ENCODE peak calls at places on chromosomes 2 and 18, in ten cellular contexts. One of them, this sample, is unnamed.

GRCh38 chr2:157874997-157875719 is 972 bp downstream of the ACVR1 start:
- DNase-seq in kidney tubule cell: peak
- DNase-seq in effector CD4-positive, alpha-beta T cell: no peak
- DNase-seq in T follicular helper cell: no peak
- DNase-seq in NCI-H1694 treated with DMSO at 0.1 percent for 48 hours: no peak
- DNase-seq in epithelial cell of esophagus: peak
- DNase-seq in BJ: peak
- DNase-seq in HepG2: no peak
- DNase-seq in T-cell: no peak
- DNase-seq in G401: peak
- DNase-seq in this sample: peak

GRCh38 chr2:149872041-149872440 is 284.5 kb upstream of the MMADHC start:
- DNase-seq in NCI-H1694 treated with DMSO at 0.1 percent for 48 hours: no peak
- DNase-seq in epithelial cell of esophagus: no peak
- DNase-seq in kidney tubule cell: no peak
- DNase-seq in HepG2: no peak
- DNase-seq in BJ: no peak
- DNase-seq in effector CD4-positive, alpha-beta T cell: no peak
- DNase-seq in T follicular helper cell: no peak
- DNase-seq in T-cell: no peak
- DNase-seq in G401: no peak
- DNase-seq in this sample: no peak

GRCh38 chr18:48993586-48993985 is 42.8 kb upstream of the SMAD7 start:
- DNase-seq in G401: no peak
- DNase-seq in epithelial cell of esophagus: peak
- DNase-seq in T-cell: no peak
- DNase-seq in kidney tubule cell: peak
- DNase-seq in T follicular helper cell: no peak
- DNase-seq in BJ: no peak
- DNase-seq in effector CD4-positive, alpha-beta T cell: no peak
- DNase-seq in HepG2: no peak
- DNase-seq in NCI-H1694 treated with DMSO at 0.1 percent for 48 hours: no peak
- DNase-seq in this sample: no peak

GRCh38 chr2:30072250-30072842 is 74.5 kb upstream of the YPEL5 start:
- DNase-seq in BJ: peak
- DNase-seq in epithelial cell of esophagus: peak
- DNase-seq in effector CD4-positive, alpha-beta T cell: peak
- DNase-seq in G401: peak
- DNase-seq in T-cell: peak
- DNase-seq in kidney tubule cell: peak
- DNase-seq in NCI-H1694 treated with DMSO at 0.1 percent for 48 hours: peak
- DNase-seq in T follicular helper cell: peak
- DNase-seq in HepG2: peak
- DNase-seq in this sample: peak

GRCh38 chr2:91442246-91442905 is 2750.9 kb downstream of the RPIA start:
- DNase-seq in G401: no peak
- DNase-seq in kidney tubule cell: no peak
- DNase-seq in T-cell: no peak
- DNase-seq in HepG2: no peak
- DNase-seq in epithelial cell of esophagus: no peak
- DNase-seq in BJ: no peak
- DNase-seq in effector CD4-positive, alpha-beta T cell: peak
- DNase-seq in T follicular helper cell: no peak
- DNase-seq in NCI-H1694 treated with DMSO at 0.1 percent for 48 hours: no peak
- DNase-seq in this sample: no peak

GRCh38 chr2:237277151-237277550 is 136.8 kb downstream of the COL6A3 start:
- DNase-seq in epithelial cell of esophagus: no peak
- DNase-seq in NCI-H1694 treated with DMSO at 0.1 percent for 48 hours: no peak
- DNase-seq in effector CD4-positive, alpha-beta T cell: no peak
- DNase-seq in G401: no peak
- DNase-seq in HepG2: no peak
- DNase-seq in T follicular helper cell: no peak
- DNase-seq in BJ: no peak
- DNase-seq in kidney tubule cell: no peak
- DNase-seq in T-cell: no peak
- DNase-seq in this sample: no peak

GRCh38 chr2:196205891-196206408 is 34.6 kb upstream of the STK17B start:
- DNase-seq in T follicular helper cell: no peak
- DNase-seq in G401: no peak
- DNase-seq in BJ: peak
- DNase-seq in effector CD4-positive, alpha-beta T cell: no peak
- DNase-seq in T-cell: no peak
- DNase-seq in NCI-H1694 treated with DMSO at 0.1 percent for 48 hours: no peak
- DNase-seq in epithelial cell of esophagus: peak
- DNase-seq in kidney tubule cell: no peak
- DNase-seq in HepG2: no peak
- DNase-seq in this sample: no peak

GRCh38 chr18:57803119-57803969 is at the start of gene ATP8B1:
- DNase-seq in kidney tubule cell: peak
- DNase-seq in G401: no peak
- DNase-seq in effector CD4-positive, alpha-beta T cell: no peak
- DNase-seq in HepG2: no peak
- DNase-seq in BJ: no peak
- DNase-seq in NCI-H1694 treated with DMSO at 0.1 percent for 48 hours: no peak
- DNase-seq in epithelial cell of esophagus: peak
- DNase-seq in T follicular helper cell: no peak
- DNase-seq in T-cell: no peak
- DNase-seq in this sample: peak

GRCh38 chr18:12038082-12038660 is 55.5 kb upstream of the ANKRD62 start:
- DNase-seq in epithelial cell of esophagus: peak
- DNase-seq in kidney tubule cell: no peak
- DNase-seq in effector CD4-positive, alpha-beta T cell: no peak
- DNase-seq in T-cell: no peak
- DNase-seq in BJ: no peak
- DNase-seq in HepG2: no peak
- DNase-seq in G401: no peak
- DNase-seq in NCI-H1694 treated with DMSO at 0.1 percent for 48 hours: no peak
- DNase-seq in T follicular helper cell: no peak
- DNase-seq in this sample: peak

GRCh38 chr2:38835015-38835601 is 40.6 kb downstream of the DHX57 start:
- DNase-seq in T follicular helper cell: no peak
- DNase-seq in T-cell: no peak
- DNase-seq in HepG2: peak
- DNase-seq in kidney tubule cell: peak
- DNase-seq in effector CD4-positive, alpha-beta T cell: no peak
- DNase-seq in epithelial cell of esophagus: peak
- DNase-seq in NCI-H1694 treated with DMSO at 0.1 percent for 48 hours: peak
- DNase-seq in G401: peak
- DNase-seq in BJ: no peak
- DNase-seq in this sample: no peak

GRCh38 chr2:177078416-177078815 is 134.2 kb upstream of the HNRNPA3 start:
- DNase-seq in BJ: no peak
- DNase-seq in effector CD4-positive, alpha-beta T cell: no peak
- DNase-seq in NCI-H1694 treated with DMSO at 0.1 percent for 48 hours: no peak
- DNase-seq in G401: peak
- DNase-seq in T-cell: no peak
- DNase-seq in HepG2: no peak
- DNase-seq in T follicular helper cell: no peak
- DNase-seq in epithelial cell of esophagus: peak
- DNase-seq in kidney tubule cell: no peak
- DNase-seq in this sample: no peak

GRCh38 chr2:64324746-64325410 is 129.1 kb upstream of the LGALSL start:
- DNase-seq in kidney tubule cell: no peak
- DNase-seq in G401: no peak
- DNase-seq in BJ: no peak
- DNase-seq in epithelial cell of esophagus: no peak
- DNase-seq in T follicular helper cell: no peak
- DNase-seq in T-cell: no peak
- DNase-seq in HepG2: no peak
- DNase-seq in effector CD4-positive, alpha-beta T cell: no peak
- DNase-seq in NCI-H1694 treated with DMSO at 0.1 percent for 48 hours: no peak
- DNase-seq in this sample: no peak

GRCh38 chr2:106565599-106565998 is 78.4 kb downstream of the CD8B2 start:
- DNase-seq in T-cell: no peak
- DNase-seq in T follicular helper cell: no peak
- DNase-seq in HepG2: no peak
- DNase-seq in effector CD4-positive, alpha-beta T cell: no peak
- DNase-seq in BJ: no peak
- DNase-seq in G401: no peak
- DNase-seq in epithelial cell of esophagus: peak
- DNase-seq in kidney tubule cell: no peak
- DNase-seq in NCI-H1694 treated with DMSO at 0.1 percent for 48 hours: no peak
- DNase-seq in this sample: no peak

GRCh38 chr18:394276-394996 is 106.1 kb downstream of the COLEC12 start:
- DNase-seq in HepG2: no peak
- DNase-seq in kidney tubule cell: no peak
- DNase-seq in T follicular helper cell: no peak
- DNase-seq in epithelial cell of esophagus: no peak
- DNase-seq in NCI-H1694 treated with DMSO at 0.1 percent for 48 hours: no peak
- DNase-seq in effector CD4-positive, alpha-beta T cell: no peak
- DNase-seq in T-cell: no peak
- DNase-seq in G401: no peak
- DNase-seq in BJ: no peak
- DNase-seq in this sample: no peak

GRCh38 chr2:182064024-182064880 is 78.6 kb downstream of the PPP1R1C start:
- DNase-seq in BJ: no peak
- DNase-seq in effector CD4-positive, alpha-beta T cell: no peak
- DNase-seq in NCI-H1694 treated with DMSO at 0.1 percent for 48 hours: no peak
- DNase-seq in G401: peak
- DNase-seq in kidney tubule cell: no peak
- DNase-seq in T follicular helper cell: no peak
- DNase-seq in HepG2: no peak
- DNase-seq in T-cell: no peak
- DNase-seq in epithelial cell of esophagus: peak
- DNase-seq in this sample: peak

GRCh38 chr2:226002438-226002837 is 602.9 kb downstream of the NYAP2 start:
- DNase-seq in kidney tubule cell: peak
- DNase-seq in T follicular helper cell: no peak
- DNase-seq in epithelial cell of esophagus: peak
- DNase-seq in effector CD4-positive, alpha-beta T cell: no peak
- DNase-seq in T-cell: no peak
- DNase-seq in NCI-H1694 treated with DMSO at 0.1 percent for 48 hours: no peak
- DNase-seq in HepG2: peak
- DNase-seq in G401: no peak
- DNase-seq in BJ: peak
- DNase-seq in this sample: peak

GRCh38 chr2:215711484-215712034 is 275.7 kb upstream of the FN1 start:
- DNase-seq in NCI-H1694 treated with DMSO at 0.1 percent for 48 hours: no peak
- DNase-seq in kidney tubule cell: peak
- DNase-seq in epithelial cell of esophagus: peak
- DNase-seq in effector CD4-positive, alpha-beta T cell: no peak
- DNase-seq in T-cell: no peak
- DNase-seq in BJ: peak
- DNase-seq in G401: no peak
- DNase-seq in HepG2: peak
- DNase-seq in T follicular helper cell: no peak
- DNase-seq in this sample: no peak

GRCh38 chr2:165114345-165114943 is 89.4 kb downstream of the SCN3A start:
- DNase-seq in G401: no peak
- DNase-seq in T follicular helper cell: no peak
- DNase-seq in effector CD4-positive, alpha-beta T cell: no peak
- DNase-seq in epithelial cell of esophagus: peak
- DNase-seq in T-cell: no peak
- DNase-seq in BJ: no peak
- DNase-seq in kidney tubule cell: peak
- DNase-seq in NCI-H1694 treated with DMSO at 0.1 percent for 48 hours: peak
- DNase-seq in HepG2: peak
- DNase-seq in this sample: no peak

GRCh38 chr2:127577208-127577475 is 41.7 kb downstream of the MYO7B start:
- DNase-seq in T-cell: no peak
- DNase-seq in BJ: no peak
- DNase-seq in effector CD4-positive, alpha-beta T cell: no peak
- DNase-seq in kidney tubule cell: no peak
- DNase-seq in epithelial cell of esophagus: no peak
- DNase-seq in G401: no peak
- DNase-seq in HepG2: no peak
- DNase-seq in T follicular helper cell: no peak
- DNase-seq in NCI-H1694 treated with DMSO at 0.1 percent for 48 hours: no peak
- DNase-seq in this sample: no peak

GRCh38 chr18:77131652-77132368 is 773 bp downstream of the MBP start:
- DNase-seq in BJ: no peak
- DNase-seq in kidney tubule cell: peak
- DNase-seq in HepG2: no peak
- DNase-seq in effector CD4-positive, alpha-beta T cell: no peak
- DNase-seq in NCI-H1694 treated with DMSO at 0.1 percent for 48 hours: no peak
- DNase-seq in T-cell: no peak
- DNase-seq in G401: no peak
- DNase-seq in epithelial cell of esophagus: peak
- DNase-seq in T follicular helper cell: no peak
- DNase-seq in this sample: peak

GRCh38 chr2:224278531-224278930 is 123.4 kb downstream of the FAM124B start:
- DNase-seq in NCI-H1694 treated with DMSO at 0.1 percent for 48 hours: no peak
- DNase-seq in BJ: peak
- DNase-seq in G401: no peak
- DNase-seq in HepG2: no peak
- DNase-seq in T-cell: no peak
- DNase-seq in kidney tubule cell: no peak
- DNase-seq in effector CD4-positive, alpha-beta T cell: no peak
- DNase-seq in epithelial cell of esophagus: peak
- DNase-seq in T follicular helper cell: no peak
- DNase-seq in this sample: no peak

GRCh38 chr2:102357975-102358374 is 2.4 kb downstream of the IL18R1 start:
- DNase-seq in T-cell: no peak
- DNase-seq in effector CD4-positive, alpha-beta T cell: no peak
- DNase-seq in BJ: no peak
- DNase-seq in NCI-H1694 treated with DMSO at 0.1 percent for 48 hours: no peak
- DNase-seq in epithelial cell of esophagus: no peak
- DNase-seq in HepG2: no peak
- DNase-seq in G401: no peak
- DNase-seq in T follicular helper cell: no peak
- DNase-seq in kidney tubule cell: no peak
- DNase-seq in this sample: no peak